ENCODE peak calls at places on chromosome 2, in eight cellular contexts. O is dorsolateral prefrontal cortex, B is M059J, Q is GM23248, M is heart left ventricle, T is stromal cell of bone marrow, J is HS-5, P is DMS 273 treated with DMSO at 0.1 percent for 48 hours. L is an unnamed sample.

GRCh38 chr2:21443494-21444105 is 319.8 kb downstream of the TDRD15 start:
- DNase-seq in O (no peak), B (peak; percentile 45), Q (no peak), M (no peak), T (no peak), J (no peak), P (no peak), L (no peak)

GRCh38 chr2:54760310-54760709 is 36.8 kb downstream of the EML6 start:
- DNase-seq in O (no peak), B (no peak), Q (no peak), M (no peak), T (no peak), J (no peak), P (no peak), L (no peak)

GRCh38 chr2:28322456-28322855 is 70.2 kb upstream of the FOSL2 start:
- DNase-seq in O (no peak), B (no peak), Q (no peak), M (no peak), T (no peak), J (no peak), P (no peak), L (no peak)

GRCh38 chr2:23495661-23496114 is 110.7 kb downstream of the KLHL29 start:
- DNase-seq in O (no peak), B (no peak), Q (no peak), M (peak; percentile 32), T (no peak), J (no peak), P (peak; percentile 97), L (no peak)

GRCh38 chr2:168729455-168729854 is 73.0 kb upstream of the NOSTRIN start:
- DNase-seq in O (no peak), B (no peak), Q (no peak), M (no peak), T (no peak), J (no peak), P (no peak), L (no peak)

GRCh38 chr2:95346236-95346737 is 49.1 kb downstream of the KCNIP3 start:
- DNase-seq in O (no peak), B (peak; percentile 63), Q (peak; percentile 86), M (peak; percentile 72), T (peak; percentile 18), J (peak; percentile 10), P (no peak), L (no peak)

GRCh38 chr2:25280066-25280687 is 61.5 kb downstream of the DNMT3A start:
- DNase-seq in O (no peak), B (no peak), Q (no peak), M (no peak), T (no peak), J (no peak), P (no peak), L (no peak)

GRCh38 chr2:64861338-64862000 is 127.7 kb upstream of the SLC1A4 start:
- DNase-seq in O (no peak), B (no peak), Q (no peak), M (no peak), T (no peak), J (no peak), P (no peak), L (no peak)

GRCh38 chr2:213021971-213022899 is 129.2 kb downstream of the IKZF2 start:
- DNase-seq in O (no peak), B (peak; percentile 88), Q (peak; percentile 80), M (no peak), T (peak; percentile 33), J (no peak), P (no peak), L (no peak)